ENCODE peak calls at places on chromosomes 3 and 15, in five cellular contexts. L, E, P, D and C are unnamed samples.

GRCh38 chr3:195238626-195239118 is 32.3 kb downstream of the XXYLT1 start:
- DNase-seq in D (no peak), P (peak), L (no peak), E (peak), C (peak)

GRCh38 chr3:15797600-15798303 is at the start of gene ANKRD28:
- DNase-seq in E (no peak), L (peak), D (no peak), P (no peak), C (peak)

GRCh38 chr3:60594025-60594424 is 657.2 kb downstream of the FHIT start:
- DNase-seq in E (peak), L (peak), D (peak), P (peak), C (no peak)

GRCh38 chr3:100928638-100929428 is 64.4 kb downstream of the ABI3BP start:
- DNase-seq in D (no peak), E (peak), L (peak), P (no peak), C (no peak)

GRCh38 chr15:47293763-47294162 is 423.5 kb upstream of the SEMA6D start:
- DNase-seq in D (peak), E (peak), P (no peak), L (peak), C (no peak)

GRCh38 chr15:93044301-93045190 is 44.5 kb downstream of the RGMA start:
- DNase-seq in P (no peak), E (no peak), L (no peak), D (peak), C (no peak)

GRCh38 chr3:160755776-160756304 is at the start of gene PPM1L:
- DNase-seq in E (peak), L (peak), D (peak), P (peak), C (no peak)

GRCh38 chr3:131739211-131739610 is 236.4 kb upstream of the MRPL3 start:
- DNase-seq in D (no peak), P (no peak), L (no peak), E (no peak), C (no peak)

GRCh38 chr3:129162729-129163579 is 2.1 kb upstream of the ISY1 start:
- DNase-seq in D (no peak), E (no peak), P (no peak), L (no peak), C (no peak)
- H3K4me3 ChIP-seq in D (no peak), E (no peak), P (no peak), L (no peak), C (peak)

DNA sequence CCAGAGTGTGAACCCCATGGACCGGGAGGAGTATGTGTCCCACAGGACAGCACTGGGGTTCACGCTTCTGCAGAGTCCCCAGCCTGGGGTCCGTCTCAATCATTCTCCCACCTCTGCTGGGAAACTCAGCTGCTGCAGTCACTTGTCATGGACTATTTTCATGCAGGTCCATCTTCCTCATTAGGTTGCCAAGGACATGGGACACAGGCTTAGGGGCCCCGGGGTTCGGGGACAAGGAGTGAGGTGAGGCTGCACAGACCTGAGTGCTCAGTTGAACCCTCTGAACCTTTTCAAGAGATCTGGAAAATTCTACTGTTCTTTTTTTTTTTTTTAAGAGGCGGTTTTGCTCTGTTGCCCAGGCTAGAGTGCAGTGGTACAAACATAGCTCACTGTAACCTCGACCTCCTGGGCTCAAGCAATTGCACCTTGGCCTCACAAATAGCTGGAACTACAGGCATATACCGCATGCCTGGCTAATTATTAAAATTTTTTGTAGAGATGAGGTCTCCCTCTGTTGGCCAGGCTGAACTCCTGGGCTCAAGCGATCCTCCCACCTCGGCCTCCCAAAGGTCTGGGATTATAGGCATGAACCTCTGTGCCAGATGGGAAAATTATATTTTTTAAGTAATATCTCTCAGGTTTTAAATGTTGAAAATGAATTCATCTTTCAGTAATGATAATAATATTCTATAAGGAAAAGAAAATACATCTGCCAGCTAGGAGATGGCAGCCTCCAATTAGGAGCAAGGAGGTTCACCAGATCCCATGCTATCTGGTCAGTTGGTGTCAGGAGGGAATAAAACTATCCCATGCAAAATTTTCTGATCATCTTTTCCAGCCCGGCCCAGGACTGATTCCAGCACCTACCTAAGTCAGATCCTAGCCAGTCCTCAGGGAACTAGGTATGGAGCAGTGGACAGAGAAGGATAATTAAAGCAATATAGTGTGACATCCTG is 45.2 kb downstream of the RPN1 start:
- DNase-seq in P (no peak), L (no peak), E (no peak), D (no peak), C (no peak)
- TF ChIP-seq CTCF in P (no peak), L (no peak), E (no peak), D (peak), C (no peak)

DNA sequence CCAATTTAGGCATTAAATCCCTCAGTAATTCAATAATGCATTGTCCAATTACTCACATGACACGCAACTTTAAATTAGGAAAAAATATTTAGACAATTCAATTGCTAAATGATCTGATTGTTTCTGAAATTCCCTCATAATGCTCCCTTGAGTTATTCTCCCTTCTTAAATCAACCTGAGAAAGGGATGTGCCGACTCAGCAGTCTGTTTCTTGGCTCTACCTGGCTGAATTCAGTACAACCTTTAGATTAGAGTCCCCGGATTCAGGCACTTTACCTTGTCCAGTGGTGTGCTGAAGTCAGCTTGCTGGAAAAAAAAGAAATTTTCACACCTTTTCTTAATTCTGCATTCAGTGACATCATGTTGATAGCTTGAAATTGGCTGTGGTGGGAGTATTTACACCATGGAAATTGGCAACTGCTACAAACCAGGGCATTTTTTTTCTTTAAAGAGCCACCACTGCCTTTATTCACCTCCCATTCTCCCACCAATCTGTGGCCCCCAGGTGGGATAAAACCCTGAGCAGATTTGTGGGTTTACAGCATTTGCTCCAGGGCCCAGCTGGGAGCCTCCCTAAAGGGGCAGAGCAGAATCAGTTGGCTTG is 20.9 kb upstream of the LOXL1 start:
- DNase-seq in L (no peak), D (no peak), E (no peak), P (no peak), C (no peak)
- H3K4me3 ChIP-seq in L (no peak), D (no peak), E (no peak), P (no peak), C (no peak)

GRCh38 chr3:10563396-10563795 is 58.0 kb upstream of the ATP2B2 start:
- DNase-seq in D (no peak), L (no peak), E (no peak), P (no peak), C (no peak)

GRCh38 chr3:10565814-10566213 is 60.4 kb upstream of the ATP2B2 start:
- DNase-seq in P (no peak), E (no peak), D (no peak), L (no peak), C (no peak)

GRCh38 chr3:10566451-10566850 is 61.1 kb upstream of the ATP2B2 start:
- DNase-seq in L (no peak), D (no peak), E (no peak), P (no peak), C (no peak)

GRCh38 chr3:10570196-10570946 is 65.0 kb upstream of the ATP2B2 start:
- DNase-seq in P (no peak), E (no peak), L (no peak), D (peak), C (no peak)

DNA sequence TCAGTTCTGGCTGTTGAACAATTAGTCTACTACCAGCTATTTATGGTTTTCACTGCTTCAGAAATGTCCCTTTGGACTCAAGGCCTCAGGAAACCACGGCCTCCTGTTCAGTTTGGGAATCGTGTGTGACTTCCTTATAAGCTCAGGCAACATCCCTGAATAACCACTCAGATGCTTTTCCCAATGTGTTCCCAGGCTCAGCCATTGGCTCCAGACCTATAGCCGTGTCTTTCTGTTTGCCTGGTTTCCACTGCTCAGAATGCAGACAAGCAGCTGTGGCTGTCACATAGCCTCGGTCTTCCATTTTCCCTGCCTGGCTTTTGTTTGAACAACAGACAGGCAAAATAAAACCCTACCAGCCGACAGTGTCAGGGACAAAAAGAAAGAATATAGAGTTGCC is 63.2 kb upstream of the ATP2B2 start:
- DNase-seq in E (no peak), L (no peak), P (no peak), D (no peak), C (no peak)
- TF ChIP-seq CTCF in E (no peak), L (no peak), P (no peak), D (no peak), C (no peak)